ENCODE peak calls at places on chromosomes 16 and 17, in five cellular contexts. Q is neural progenitor cell, U is dorsolateral prefrontal cortex, G is AG04450, Z is transverse colon. L is an unnamed sample.

GRCh38 chr16:86984975-86985655 is 332.1 kb downstream of the C16orf95 start:
- DNase-seq in U (no peak), G (no peak), Q (peak; percentile 65), Z (no peak), L (no peak)

GRCh38 chr17:29019475-29020181 is 13.8 kb upstream of the SEZ6 start:
- DNase-seq in G (no peak), Z (peak; percentile 13), Q (peak; percentile 63), U (no peak), L (no peak)

GRCh38 chr16:57690782-57691471 is 3.7 kb upstream of the DRC7 start:
- DNase-seq in Q (no peak), G (no peak), Z (no peak), U (no peak), L (no peak)

GRCh38 chr16:22207715-22208360 is 1.8 kb downstream of the EEF2K start:
- DNase-seq in G (no peak), Q (no peak), Z (no peak), U (no peak), L (no peak)

GRCh38 chr16:74463888-74464287 is 42.6 kb upstream of the CLEC18B start:
- DNase-seq in Z (no peak), Q (no peak), U (no peak), G (no peak), L (no peak)

GRCh38 chr17:78817123-78817522 is 23.5 kb downstream of the USP36 start:
- DNase-seq in G (no peak), Q (no peak), U (no peak), Z (no peak), L (peak; percentile 55)

GRCh38 chr17:15909481-15909991 is 35.4 kb upstream of the ADORA2B start:
- DNase-seq in Q (peak; percentile 23), Z (no peak), U (no peak), G (no peak), L (no peak)

GRCh38 chr16:55508271-55508921 is 476 bp upstream of the LPCAT2 start:
- DNase-seq in U (no peak), Q (no peak), G (no peak), Z (no peak), L (no peak)

GRCh38 chr17:19753661-19754463 is 5.8 kb upstream of the ALDH3A1 start:
- DNase-seq in Q (peak; percentile 26), G (no peak), Z (peak; percentile 64), U (peak; percentile 66), L (no peak)

GRCh38 chr17:74954665-74955421 is 17.7 kb downstream of the HID1 start:
- DNase-seq in U (no peak), Q (no peak), Z (no peak), G (no peak), L (no peak)

GRCh38 chr17:55722016-55722706 is 503 bp downstream of the TMEM100 start:
- DNase-seq in G (no peak), Z (no peak), U (no peak), Q (no peak), L (no peak)

GRCh38 chr17:2687074-2687418 is 24.5 kb downstream of the CLUH start:
- DNase-seq in Z (no peak), Q (no peak), U (no peak), G (no peak), L (no peak)

GRCh38 chr17:45357364-45357997 is 40.7 kb upstream of the MAP3K14 start:
- DNase-seq in U (no peak), Z (no peak), Q (no peak), G (no peak), L (no peak)

GRCh38 chr16:29883987-29884386 is 15.4 kb downstream of the SEZ6L2 start:
- DNase-seq in Z (no peak), G (no peak), Q (no peak), U (no peak), L (no peak)

DNA sequence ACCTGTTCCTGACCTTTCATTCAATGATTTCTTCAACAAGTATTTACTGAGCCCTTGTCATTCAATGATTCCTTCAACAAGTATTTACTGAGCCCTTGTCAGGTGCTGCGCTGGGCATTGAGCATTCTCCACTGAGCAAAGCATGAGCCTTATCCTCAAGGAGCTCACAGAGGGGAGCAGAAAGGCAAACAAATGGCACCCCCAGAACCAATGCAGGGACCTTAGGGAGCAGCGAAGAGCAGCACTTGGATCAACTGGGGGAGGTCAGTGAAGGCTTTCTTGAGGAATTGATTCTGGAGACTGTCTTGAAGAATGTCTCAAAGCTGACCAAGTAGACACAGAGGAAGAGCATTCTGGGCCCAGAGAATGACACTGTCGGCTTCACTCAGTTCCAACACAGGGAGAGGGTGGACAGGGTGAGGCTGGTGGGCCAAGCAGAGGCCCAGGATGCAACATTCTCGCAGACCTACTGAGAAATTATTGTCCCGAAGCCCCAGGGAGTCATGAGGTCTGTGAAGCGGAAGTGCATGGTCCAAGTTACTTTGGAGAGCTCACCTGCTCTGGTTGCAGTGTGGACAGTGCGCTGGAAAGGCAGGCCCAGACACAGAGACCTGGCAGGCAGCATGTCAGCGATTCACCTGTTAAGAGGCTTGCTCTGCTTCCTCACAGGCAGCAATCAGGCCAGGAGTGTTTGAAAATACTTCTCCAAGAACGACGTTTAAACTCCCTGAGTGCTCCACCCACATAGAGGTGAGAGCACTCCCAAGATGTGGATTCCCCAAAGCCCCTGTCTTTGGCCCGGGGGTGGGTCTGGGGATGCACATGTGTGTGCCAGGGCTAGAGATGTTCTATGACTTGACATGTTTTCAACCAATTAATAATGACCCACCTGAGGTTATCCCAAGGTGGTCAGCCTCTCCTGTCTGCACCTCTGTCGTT is 3.2 kb upstream of the MPO start:
- DNase-seq in Z (no peak), Q (no peak), U (no peak), G (no peak), L (no peak)
- H3K27ac ChIP-seq in Z (no peak overlapping the region), Q (no peak overlapping the region), U (no peak overlapping the region), G (no peak overlapping the region), L (no peak overlapping the region)

DNA sequence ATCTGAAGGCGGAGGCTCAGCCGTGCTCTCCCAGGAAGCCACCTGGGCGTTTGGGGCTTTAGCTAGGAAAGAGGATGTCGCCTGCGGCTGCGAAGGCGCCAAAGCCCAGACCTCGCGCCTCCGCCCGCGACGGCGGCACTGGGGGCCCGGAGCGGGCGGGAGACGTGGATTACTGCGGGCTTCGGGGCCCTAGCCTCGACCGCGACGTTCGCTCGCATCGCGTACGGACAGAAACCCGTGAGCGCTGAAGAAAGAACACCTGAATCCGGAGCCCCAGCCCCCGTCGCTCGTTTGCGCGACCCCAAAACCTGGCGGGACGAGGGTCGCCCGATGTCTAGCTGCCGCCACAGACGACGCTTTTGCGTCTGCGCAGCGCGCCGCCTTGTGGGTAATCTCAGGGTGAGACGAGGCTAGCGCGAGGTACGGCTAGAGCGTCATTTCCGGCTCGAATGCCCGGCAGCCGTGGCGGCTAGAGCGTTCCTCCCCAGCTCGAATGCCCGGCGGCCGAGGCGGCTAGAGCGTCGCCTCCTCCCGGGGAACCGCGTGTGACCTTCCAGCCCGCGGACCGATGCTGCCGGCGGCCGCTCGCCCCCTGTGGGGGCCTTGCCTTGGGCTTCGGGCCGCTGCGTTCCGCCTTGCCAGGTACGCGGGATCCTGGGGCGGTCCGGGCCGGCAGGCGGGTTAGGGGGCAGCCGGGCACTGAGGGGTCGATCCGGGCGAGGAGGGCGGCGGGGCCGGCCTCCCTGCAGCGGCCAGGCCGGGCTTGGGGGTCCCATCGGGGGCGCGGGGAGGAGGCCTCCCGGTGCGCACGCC is at the start of gene MRPL12:
- DNase-seq in Z (peak; percentile 94), U (peak; percentile 97), Q (peak; percentile 99), G (peak; percentile 58), L (peak; percentile 85)
- TF ChIP-seq CTCF in Z (peak; percentile 60), U (peak; percentile 48), Q (no peak), G (no peak), L (peak; percentile 12)

DNA sequence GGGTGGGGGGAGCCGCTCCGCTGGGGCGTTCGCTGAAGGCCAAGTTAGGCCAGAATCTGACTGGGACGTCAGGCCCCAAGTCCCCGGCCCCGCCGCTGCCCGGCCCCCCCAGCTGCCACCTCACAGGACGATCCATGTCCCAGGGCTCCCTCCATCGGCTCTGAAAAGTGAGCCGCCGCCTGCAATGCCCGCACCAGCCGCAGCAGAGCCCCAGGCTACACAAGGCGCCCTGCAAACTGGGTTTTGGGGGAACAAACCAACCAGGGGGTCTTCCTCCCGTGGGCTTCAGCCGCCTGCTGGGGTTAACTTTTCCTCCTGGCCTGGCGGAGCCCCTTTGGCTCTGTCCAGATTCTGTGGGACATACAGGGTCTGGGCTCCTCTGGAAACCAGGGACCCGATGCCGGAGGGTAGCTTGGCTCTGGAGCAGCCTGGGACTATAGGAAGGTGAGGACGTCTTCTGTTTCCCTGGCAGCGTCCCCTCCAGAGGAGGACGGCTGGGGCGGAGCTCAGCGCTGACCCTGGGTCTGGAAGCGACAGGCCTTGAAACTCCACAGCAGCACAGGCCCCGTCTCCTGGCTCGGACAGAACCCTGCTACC is 835 bp downstream of the NME4 start:
- DNase-seq in Q (peak; percentile 91), Z (peak; percentile 81), G (no peak), U (peak; percentile 60), L (peak; percentile 24)
- H3K27ac ChIP-seq in Q (no peak overlapping the region), Z (peak overlapping the region; percentile 89), G (peak overlapping the region; percentile 47), U (peak overlapping the region; percentile 70), L (no peak overlapping the region)

GRCh38 chr16:8493885-8494487 is 96.3 kb downstream of the TMEM114 start:
- DNase-seq in G (no peak), Q (peak; percentile 53), U (no peak), Z (no peak), L (no peak)
- TF ChIP-seq CTCF in G (no peak), Q (peak; percentile 54), U (peak; percentile 24), Z (no peak), L (no peak)

DNA sequence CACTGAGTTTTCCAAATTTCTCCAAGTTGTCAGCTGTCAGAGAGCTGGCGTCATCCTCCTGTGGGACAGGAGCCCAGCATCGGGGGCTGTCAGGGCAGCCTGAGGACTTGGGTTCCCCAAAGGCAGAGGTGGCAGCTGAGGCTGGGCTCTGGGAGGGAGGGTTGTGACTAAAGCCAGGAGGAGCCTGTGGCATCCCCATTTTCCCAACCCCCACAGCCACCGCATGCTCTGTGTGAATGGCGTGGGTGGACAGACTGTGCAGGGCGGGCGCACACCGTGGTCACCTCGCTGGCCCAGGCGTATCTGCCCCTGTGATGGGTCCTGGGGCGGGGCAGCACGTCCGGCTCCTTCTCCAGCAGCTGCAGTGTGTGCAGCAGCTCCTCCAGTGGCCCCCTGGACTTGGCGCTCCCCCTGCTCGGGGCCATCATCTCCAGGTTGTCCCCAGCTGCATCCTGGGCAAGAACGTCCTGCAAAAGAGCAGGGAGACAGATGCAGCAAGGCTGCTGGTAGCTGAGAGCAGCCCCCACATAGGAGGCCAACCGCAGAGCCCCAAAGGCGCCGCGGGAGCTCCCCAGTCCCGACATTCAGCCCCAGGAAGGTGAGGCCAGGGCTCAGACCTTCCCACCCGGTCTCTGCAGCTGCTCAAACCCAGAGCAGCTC is 24.8 kb downstream of the CEP131 start:
- DNase-seq in Q (no peak), U (no peak), Z (no peak), G (no peak), L (no peak)
- H3K27ac ChIP-seq in Q (no peak overlapping the region), U (no peak overlapping the region), Z (no peak overlapping the region), G (no peak overlapping the region), L (no peak overlapping the region)

GRCh38 chr17:80023261-80024205 is 12.1 kb downstream of the TBC1D16 start:
- DNase-seq in Q (peak; percentile 41), Z (peak; percentile 34), G (no peak), U (no peak), L (no peak)
- TF ChIP-seq CTCF in Q (no peak), Z (no peak), G (no peak), U (no peak), L (no peak)

DNA sequence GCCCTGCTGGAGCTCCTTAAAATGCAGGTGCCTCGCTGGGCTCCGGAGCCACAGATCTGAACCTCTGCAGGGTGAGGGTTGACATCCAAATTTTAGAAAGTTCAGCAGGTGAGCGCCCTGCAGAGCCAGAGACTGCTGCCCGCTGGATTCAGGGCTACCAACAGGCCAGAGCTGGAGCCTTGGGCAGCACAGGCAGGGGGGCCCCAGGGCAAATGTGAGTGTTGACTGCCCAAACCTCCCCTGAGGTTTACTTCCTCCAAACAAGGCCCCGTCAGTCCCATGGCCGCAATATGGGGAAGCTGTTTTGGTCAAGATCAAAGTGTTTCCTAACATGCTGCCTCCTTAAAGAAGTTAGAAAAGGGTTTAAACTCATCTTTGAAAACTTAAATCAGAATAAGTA is 28.0 kb downstream of the ZDHHC7 start:
- DNase-seq in G (no peak), Z (no peak), Q (no peak), U (no peak), L (no peak)
- H3K27ac ChIP-seq in G (no peak overlapping the region), Z (peak overlapping the region; percentile 56), Q (no peak overlapping the region), U (peak overlapping the region; percentile 24), L (no peak overlapping the region)

GRCh38 chr17:79907217-79907715 is 68.0 kb upstream of the CBX4 start:
- DNase-seq in G (no peak), U (no peak), Z (no peak), Q (no peak), L (no peak)
- TF ChIP-seq CTCF in G (no peak), U (no peak), Z (no peak), Q (no peak), L (no peak)

L was measured in CD4-positive, alpha-beta T cell.